ENCODE peak calls at places on chromosomes 16 and 17, in five cellular contexts. T, U, M, L and B are unnamed samples.
A peak's percentile ranks its signal among the peaks of the same experiment; 100 is the strongest.

GRCh38 chr17:12613566-12613965 is 52.1 kb upstream of the MYOCD start:
- DNase-seq in T (no peak), U (no peak), M (no peak), L (no peak), B (no peak)

GRCh38 chr17:49815761-49816281 is 27.3 kb downstream of the KAT7 start:
- DNase-seq in T (no peak), U (peak; percentile 53), M (no peak), L (no peak), B (no peak)

GRCh38 chr17:40326014-40326831 is 17.2 kb downstream of the RARA start:
- DNase-seq in T (no peak), U (peak; percentile 45), M (no peak), L (no peak), B (no peak)

GRCh38 chr17:19288453-19288852 is 51.3 kb downstream of the EPN2 start:
- DNase-seq in T (no peak), U (no peak), M (no peak), L (no peak), B (no peak)

GRCh38 chr17:64016974-64017373 is 3.5 kb downstream of the ICAM2 start:
- DNase-seq in T (no peak), U (peak; percentile 74), M (no peak), L (no peak), B (no peak)

GRCh38 chr16:46573008-46573833 is 48.0 kb downstream of the SHCBP1 start:
- DNase-seq in T (peak; percentile 44), U (no peak), M (peak; percentile 16), L (no peak), B (peak; percentile 26)

GRCh38 chr17:76081295-76082210 is 2.6 kb downstream of the ZACN start:
- DNase-seq in T (no peak), U (no peak), M (no peak), L (no peak), B (no peak)

GRCh38 chr17:4560837-4561241 is 462 bp upstream of the GGT6 start:
- DNase-seq in T (no peak), U (no peak), M (peak; percentile 31), L (no peak), B (no peak)

GRCh38 chr17:1058423-1059130 is 61.6 kb downstream of the TIMM22 start:
- DNase-seq in T (peak; percentile 61), U (peak; percentile 65), M (peak; percentile 71), L (no peak), B (peak; percentile 73)

GRCh38 chr16:75279277-75279676 is 27.9 kb upstream of the BCAR1 start:
- DNase-seq in T (no peak), U (no peak), M (no peak), L (no peak), B (no peak)

GRCh38 chr17:13996758-13997157 is 72.5 kb upstream of the COX10 start:
- DNase-seq in T (no peak), U (no peak), M (no peak), L (no peak), B (no peak)

GRCh38 chr17:42409467-42410351 is 13.3 kb downstream of the CAVIN1 start:
- DNase-seq in T (no peak), U (peak; percentile 90), M (no peak), L (no peak), B (peak; percentile 99)

GRCh38 chr17:81870155-81870977 is 771 bp downstream of the ARHGDIA start:
- DNase-seq in T (peak; percentile 58), U (peak; percentile 48), M (peak; percentile 29), L (no peak), B (no peak)

GRCh38 chr16:971582-971905 is 760 bp upstream of the LMF1 start:
- DNase-seq in T (no peak), U (no peak), M (no peak), L (no peak), B (no peak)

GRCh38 chr16:12239226-12239625 is 262.7 kb downstream of the SNX29 start:
- DNase-seq in T (no peak), U (no peak), M (no peak), L (no peak), B (no peak)

GRCh38 chr17:50048146-50048720 is 7.7 kb upstream of the ITGA3 start:
- DNase-seq in T (no peak), U (no peak), M (no peak), L (no peak), B (no peak)

GRCh38 chr16:67396159-67396774 is 3.0 kb upstream of the TPPP3 start:
- DNase-seq in T (peak; percentile 45), U (peak; percentile 37), M (peak; percentile 93), L (no peak), B (peak; percentile 84)

GRCh38 chr17:47279062-47279801 is 25.6 kb downstream of the ITGB3 start:
- DNase-seq in T (peak; percentile 84), U (peak; percentile 76), M (peak; percentile 52), L (peak; percentile 92), B (peak; percentile 24)

GRCh38 chr17:68197997-68198930 is 49.6 kb upstream of the AMZ2 start:
- DNase-seq in T (no peak), U (no peak), M (no peak), L (no peak), B (peak; percentile 24)

GRCh38 chr16:21626659-21627277 is 25.6 kb downstream of the IGSF6 start:
- DNase-seq in T (peak; percentile 96), U (peak; percentile 68), M (no peak), L (no peak), B (peak; percentile 46)

GRCh38 chr17:44269795-44270320 is 1.9 kb upstream of the SLC4A1 start:
- DNase-seq in T (no peak), U (no peak), M (no peak), L (no peak), B (no peak)

GRCh38 chr17:82772026-82772425 is 20.2 kb downstream of the TBCD start:
- DNase-seq in T (no peak), U (no peak), M (no peak), L (no peak), B (peak; percentile 54)

GRCh38 chr16:30523768-30524574 is 2.4 kb downstream of the ZNF768 start:
- DNase-seq in T (peak; percentile 34), U (no peak), M (peak; percentile 21), L (no peak), B (no peak)

GRCh38 chr16:59154295-59154694 is 420.2 kb upstream of the GOT2 start:
- DNase-seq in T (no peak), U (no peak), M (no peak), L (no peak), B (no peak)

GRCh38 chr17:74758846-74759163 is 10.4 kb downstream of the NHERF1 start:
- DNase-seq in T (peak; percentile 90), U (no peak), M (no peak), L (no peak), B (no peak)

GRCh38 chr16:10081201-10081940 is 100.9 kb downstream of the GRIN2A start:
- DNase-seq in T (no peak), U (no peak), M (no peak), L (no peak), B (no peak)

GRCh38 chr17:63426041-63426916 is 19.8 kb downstream of the CYB561 start:
- DNase-seq in T (no peak), U (no peak), M (no peak), L (no peak), B (no peak)

GRCh38 chr17:83149761-83150251 is 70.4 kb downstream of the METRNL start:
- DNase-seq in T (no peak), U (no peak), M (no peak), L (no peak), B (no peak)

GRCh38 chr16:11637320-11637719 is 30.9 kb upstream of the SNN start:
- DNase-seq in T (no peak), U (no peak), M (no peak), L (no peak), B (no peak)

GRCh38 chr16:86716649-86717048 is 138.3 kb downstream of the FOXL1 start:
- DNase-seq in T (no peak), U (no peak), M (no peak), L (no peak), B (no peak)

GRCh38 chr16:65154321-65154720 is 32.5 kb upstream of the CDH11 start:
- DNase-seq in T (no peak), U (no peak), M (no peak), L (no peak), B (no peak)

GRCh38 chr17:71380535-71380934 is 740.3 kb upstream of the SOX9 start:
- DNase-seq in T (no peak), U (no peak), M (no peak), L (no peak), B (no peak)

GRCh38 chr16:85524365-85524629 is 88.8 kb upstream of the GSE1 start:
- DNase-seq in T (peak; percentile 74), U (no peak), M (no peak), L (no peak), B (no peak)
- TF ChIP-seq MYC in T (no peak), U (no peak), M (no peak), L (no peak), B (no peak)

GRCh38 chr16:8673611-8674412 is 605 bp upstream of the ABAT start:
- DNase-seq in T (no peak), U (no peak), M (no peak), L (no peak), B (no peak)

GRCh38 chr16:8674413-8675022 is at the start of gene ABAT:
- DNase-seq in T (peak; percentile 81), U (peak; percentile 77), M (peak; percentile 99), L (peak; percentile 33), B (peak; percentile 93)

GRCh38 chr16:8676160-8676547 is 1.7 kb downstream of the ABAT start:
- DNase-seq in T (no peak), U (no peak), M (no peak), L (no peak), B (no peak)

GRCh38 chr16:8676737-8677375 is 2.4 kb downstream of the ABAT start:
- DNase-seq in T (no peak), U (no peak), M (no peak), L (no peak), B (no peak)

GRCh38 chr16:8675183-8676159 is 1.1 kb downstream of the ABAT start:
- DNase-seq in T (no peak), U (no peak), M (no peak), L (no peak), B (no peak)
- TF ChIP-seq MYC in T (no peak), U (no peak), M (no peak), L (no peak), B (no peak)

GRCh38 chr17:29143894-29144293 is 36.3 kb downstream of the MYO18A start:
- DNase-seq in T (peak; percentile 84), U (no peak), M (no peak), L (no peak), B (peak; percentile 74)
- TF ChIP-seq MYC in T (peak; percentile 80), U (no peak), M (no peak), L (no peak), B (no peak)

GRCh38 chr17:78966906-78967600 is 12.7 kb downstream of the LGALS3BP start:
- DNase-seq in T (no peak), U (no peak), M (no peak), L (no peak), B (no peak)
- TF ChIP-seq MYC in T (no peak), U (no peak), M (no peak), L (no peak), B (no peak)